ENCODE peak calls at places on chromosomes 13 and 19, in four cellular contexts. Y, J, E and Z are unnamed samples.

GRCh38 chr13:22173605-22174004 is 502.7 kb downstream of the FGF9 start:
- DNase-seq in J (no peak), E (no peak), Y (no peak), Z (no peak)

GRCh38 chr13:24086642-24087041 is 73.9 kb upstream of the SPATA13 start:
- DNase-seq in J (no peak), E (no peak), Y (no peak), Z (no peak)

GRCh38 chr13:51122868-51123267 is 11.8 kb upstream of the C13orf42 start:
- DNase-seq in Y (no peak), J (no peak), E (no peak), Z (no peak)

GRCh38 chr13:54248306-54248705 is 1219.7 kb downstream of the OLFM4 start:
- DNase-seq in E (no peak), J (no peak), Y (no peak), Z (no peak)

GRCh38 chr13:96379967-96380366 is 290.1 kb downstream of the HS6ST3 start:
- DNase-seq in E (no peak), J (no peak), Y (no peak), Z (no peak)

GRCh38 chr13:19668778-19669177 is 35.3 kb downstream of the MPHOSPH8 start:
- DNase-seq in J (no peak), Y (no peak), E (no peak), Z (no peak)

GRCh38 chr13:95956589-95957148 is 96.5 kb downstream of the UGGT2 start:
- DNase-seq in J (no peak), E (no peak), Y (no peak), Z (no peak)

GRCh38 chr19:53908106-53908932 is 759 bp upstream of the CACNG7 start:
- DNase-seq in E (peak), Y (peak), J (no peak), Z (peak)

GRCh38 chr19:4300589-4300988 is 1.6 kb downstream of the TMIGD2 start:
- DNase-seq in J (no peak), E (no peak), Y (no peak), Z (no peak)

GRCh38 chr19:339262-339887 is 5.2 kb downstream of the MIER2 start:
- DNase-seq in E (no peak), Y (no peak), J (no peak), Z (no peak)